ENCODE peak calls at places on chromosomes 6 and 20, in eight cellular contexts. I is fibroblast of lung, O is progenitor cell of endocrine pancreas, H is cardiac muscle cell, C is cardiac fibroblast, T is spleen, D is nephron progenitor cell, B is fibroblast of mammary gland. G is an unnamed sample.

GRCh38 chr6:159977242-159978214 is 8.6 kb downstream of the IGF2R start:
- DNase-seq in H (no peak), T (no peak), C (peak; percentile 79), B (peak; percentile 83), O (no peak), D (no peak), I (peak; percentile 79), G (no peak)

GRCh38 chr20:25309395-25310267 is 61.7 kb downstream of the PYGB start:
- DNase-seq in D (no peak), H (no peak), O (no peak), T (peak; percentile 78), I (peak; percentile 90), C (peak; percentile 56), B (peak; percentile 97), G (no peak)

GRCh38 chr20:46021361-46022359 is 7.4 kb upstream of the SLC12A5 start:
- DNase-seq in H (peak; percentile 95), T (peak; percentile 85), C (no peak), O (peak; percentile 69), D (peak; percentile 98), B (no peak), I (no peak), G (peak; percentile 87)

GRCh38 chr6:12886961-12887775 is 170.6 kb downstream of the PHACTR1 start:
- DNase-seq in O (no peak), B (peak; percentile 17), C (no peak), H (no peak), T (no peak), D (no peak), I (no peak), G (no peak)

GRCh38 chr6:148329568-148330299 is 12.9 kb upstream of the SASH1 start:
- DNase-seq in D (no peak), B (peak; percentile 95), H (no peak), O (no peak), I (peak; percentile 86), T (no peak), C (peak; percentile 91), G (no peak)

GRCh38 chr6:42365021-42365420 is 86.7 kb downstream of the TRERF1 start:
- DNase-seq in O (no peak), B (no peak), T (no peak), C (no peak), D (no peak), H (no peak), I (no peak), G (no peak)

GRCh38 chr6:162056061-162056460 is 671.5 kb downstream of the PRKN start:
- DNase-seq in T (no peak), H (no peak), O (no peak), I (no peak), B (no peak), D (no peak), C (no peak), G (no peak)

GRCh38 chr20:25466846-25467245 is 59.4 kb downstream of the GINS1 start:
- DNase-seq in T (peak; percentile 43), C (no peak), D (no peak), I (no peak), H (no peak), B (no peak), O (no peak), G (no peak)

GRCh38 chr6:41466437-41466990 is 79.7 kb upstream of the FOXP4 start:
- DNase-seq in D (no peak), I (no peak), T (no peak), O (no peak), H (no peak), C (peak; percentile 45), B (peak; percentile 75), G (no peak)

GRCh38 chr6:29131691-29132090 is 23.8 kb downstream of the OR2J3 start:
- DNase-seq in D (no peak), T (no peak), I (no peak), O (no peak), C (no peak), H (no peak), B (no peak), G (no peak)

GRCh38 chr6:104705095-104705707 is 154.5 kb downstream of the HACE1 start:
- DNase-seq in H (no peak), T (no peak), C (peak; percentile 81), D (no peak), O (no peak), I (peak; percentile 37), B (peak; percentile 16), G (no peak)

GRCh38 chr6:90369024-90369519 is 72.4 kb upstream of the BACH2 start:
- DNase-seq in T (no peak), O (no peak), I (peak; percentile 100), C (peak; percentile 99), H (no peak), B (peak; percentile 100), D (no peak), G (no peak)

GRCh38 chr20:48603116-48603818 is 224.5 kb downstream of the PREX1 start:
- DNase-seq in I (no peak), B (no peak), T (peak; percentile 62), H (peak; percentile 23), O (no peak), D (peak; percentile 63), C (no peak), G (no peak)

GRCh38 chr6:42694586-42694985 is 27.8 kb downstream of the PRPH2 start:
- DNase-seq in C (peak; percentile 78), B (peak; percentile 56), I (peak; percentile 52), D (no peak), H (no peak), O (no peak), T (no peak), G (no peak)

GRCh38 chr6:169861431-169862045 is 110.1 kb downstream of the ERMARD start:
- DNase-seq in T (peak; percentile 38), D (no peak), I (no peak), H (no peak), O (no peak), B (no peak), C (no peak), G (no peak)

GRCh38 chr20:22836877-22837276 is 198.2 kb upstream of the SSTR4 start:
- DNase-seq in H (peak; percentile 15), I (no peak), O (no peak), B (peak; percentile 25), C (peak; percentile 51), T (no peak), D (no peak), G (no peak)

GRCh38 chr6:78505178-78505577 is 362.2 kb upstream of the IRAK1BP1 start:
- DNase-seq in B (no peak), C (no peak), D (no peak), T (no peak), I (no peak), O (no peak), H (no peak), G (no peak)

GRCh38 chr6:27617700-27618689 is 145.1 kb upstream of the ZNF184 start:
- DNase-seq in O (no peak), B (peak; percentile 62), T (no peak), C (peak; percentile 64), I (peak; percentile 57), H (peak; percentile 47), D (peak; percentile 36), G (no peak)

GRCh38 chr6:134324766-134325165 is 6.9 kb upstream of the SGK1 start:
- DNase-seq in O (no peak), H (no peak), I (no peak), T (no peak), B (no peak), D (no peak), C (no peak), G (no peak)

GRCh38 chr6:134328792-134329191 is 10.9 kb upstream of the SGK1 start:
- DNase-seq in T (no peak), D (no peak), H (no peak), O (no peak), C (no peak), B (no peak), I (no peak), G (no peak)

GRCh38 chr6:134330555-134330954 is 12.6 kb upstream of the SGK1 start:
- DNase-seq in H (no peak), T (no peak), O (no peak), B (no peak), D (no peak), I (no peak), C (no peak), G (no peak)

GRCh38 chr6:134331255-134331654 is 13.3 kb upstream of the SGK1 start:
- DNase-seq in T (no peak), O (no peak), I (no peak), D (no peak), B (peak; percentile 23), C (no peak), H (no peak), G (no peak)

DNA sequence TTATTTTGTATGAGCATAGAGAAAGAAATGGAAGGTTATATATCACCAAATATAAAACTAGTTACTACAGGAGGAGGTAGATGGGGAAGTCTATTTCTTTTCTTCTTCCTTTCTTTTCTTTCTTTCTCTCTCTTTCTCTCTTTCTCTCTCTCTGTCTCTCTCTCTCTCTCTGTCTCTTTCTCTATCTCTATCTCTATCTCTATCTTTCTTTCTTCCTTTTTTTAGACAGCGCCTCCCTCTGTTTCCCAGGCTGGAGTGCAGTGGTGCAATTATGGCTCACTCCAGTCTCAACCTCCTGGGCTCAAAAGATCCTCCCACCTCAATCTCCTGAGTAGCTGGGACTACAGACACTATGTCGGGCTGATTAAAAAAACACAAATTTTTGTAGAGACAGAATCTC is 10.2 kb upstream of the SGK1 start:
- DNase-seq in D (no peak), H (no peak), C (no peak), B (no peak), O (no peak), T (no peak), I (no peak), G (no peak)
- TF ChIP-seq CTCF in D (no peak), H (no peak), C (no peak), B (no peak), O (no peak), T (no peak), I (no peak), G (no peak)

GRCh38 chr6:56542367-56543331 is 100.0 kb downstream of the DST start:
- DNase-seq in B (peak; percentile 98), I (peak; percentile 99), D (peak; percentile 86), H (peak; percentile 94), O (peak; percentile 75), C (peak; percentile 97), T (peak; percentile 92), G (peak; percentile 77)
- TF ChIP-seq CTCF in B (peak; percentile 24), I (peak; percentile 24), D (no peak), H (peak; percentile 39), O (peak; percentile 18), C (peak; percentile 4), T (peak; percentile 42), G (no peak)

GRCh38 chr6:50056242-50056641 is 6.5 kb upstream of the DEFB112 start:
- DNase-seq in B (no peak), O (no peak), T (no peak), I (no peak), D (no peak), H (no peak), C (no peak), G (no peak)

DNA sequence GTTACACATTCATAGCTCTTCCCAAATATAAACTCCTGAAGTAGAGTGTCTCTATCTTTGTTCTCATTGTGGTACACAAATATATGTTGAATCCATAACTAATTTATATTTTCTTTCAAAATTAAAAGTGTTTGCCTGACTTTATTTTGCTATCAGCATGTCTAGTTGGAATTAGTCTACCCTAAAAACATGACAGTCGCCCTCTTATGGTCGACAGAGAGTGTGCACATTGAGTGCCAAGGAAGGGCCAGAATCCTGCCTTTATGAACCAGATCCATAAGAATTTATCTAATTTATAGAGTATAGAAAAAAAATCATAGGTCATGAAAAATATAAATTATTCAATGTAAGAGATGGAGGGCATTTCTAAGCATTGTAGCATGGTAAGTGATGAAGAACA is 12.3 kb upstream of the DEFB112 start:
- DNase-seq in O (no peak), T (no peak), H (peak; percentile 17), C (no peak), D (peak; percentile 5), B (no peak), I (peak; percentile 1), G (no peak)
- TF ChIP-seq CTCF in O (peak; percentile 43), T (no peak), H (no peak), C (no peak), D (peak; percentile 48), B (peak; percentile 23), I (no peak), G (peak; percentile 58)

GRCh38 chr6:25640871-25641270 is 11.1 kb upstream of the SCGN start:
- DNase-seq in I (no peak), D (no peak), C (no peak), O (no peak), T (no peak), B (no peak), H (no peak), G (no peak)
- TF ChIP-seq CTCF in I (no peak), D (no peak), C (no peak), O (no peak), T (no peak), B (no peak), H (no peak), G (no peak)

G was measured in neural crest cell.